ENCODE peak calls at places on chromosomes 5 and 9, in four cellular contexts. T is spleen, F is hepatocyte, B is osteoblast. Q is an unnamed sample.

GRCh38 chr5:134086943-134087305 is 27.6 kb upstream of the TCF7 start:
- DNase-seq in T (no peak), F (no peak), B (no peak), Q (no peak)

GRCh38 chr5:31492824-31493223 is 39.1 kb downstream of the DROSHA start:
- DNase-seq in T (no peak), F (no peak), B (no peak), Q (peak; percentile 28)

GRCh38 chr5:149809919-149810691 is 80.0 kb downstream of the PPARGC1B start:
- DNase-seq in T (peak; percentile 64), F (no peak), B (no peak), Q (no peak)

GRCh38 chr5:67293177-67293576 is 96.6 kb upstream of the CD180 start:
- DNase-seq in T (no peak), F (no peak), B (no peak), Q (no peak)

GRCh38 chr5:177537389-177538361 is 16.7 kb downstream of the FAM193B start:
- DNase-seq in T (peak; percentile 8), F (peak; percentile 69), B (peak; percentile 97), Q (peak; percentile 77)

GRCh38 chr5:133130387-133131118 is 78.7 kb downstream of the HSPA4 start:
- DNase-seq in T (no peak), F (no peak), B (no peak), Q (no peak)

GRCh38 chr9:32644698-32645097 is 9.2 kb upstream of the TAF1L start:
- DNase-seq in T (no peak), F (peak; percentile 45), B (no peak), Q (no peak)

GRCh38 chr9:25003686-25004085 is 458.0 kb upstream of the IZUMO3 start:
- DNase-seq in T (peak; percentile 45), F (peak; percentile 8), B (no peak), Q (peak; percentile 62)

GRCh38 chr5:149559712-149560111 is 8.5 kb upstream of the CSNK1A1 start:
- DNase-seq in T (no peak), F (no peak), B (no peak), Q (no peak)

GRCh38 chr9:123335227-123335985 is 20.6 kb upstream of the CRB2 start:
- DNase-seq in T (no peak), F (peak; percentile 89), B (peak; percentile 87), Q (no peak)

GRCh38 chr5:114360816-114361723 is 800 bp upstream of the KCNN2 start:
- DNase-seq in T (peak; percentile 74), F (peak; percentile 81), B (peak; percentile 60), Q (peak; percentile 90)
- H3K27me3 ChIP-seq in T (peaks cover 40% of the 10 kb centered on the region), F (peaks cover 54% of the 10 kb centered on the region), B (peaks cover 24% of the 10 kb centered on the region), Q (peaks cover 18% of the 10 kb centered on the region)

DNA sequence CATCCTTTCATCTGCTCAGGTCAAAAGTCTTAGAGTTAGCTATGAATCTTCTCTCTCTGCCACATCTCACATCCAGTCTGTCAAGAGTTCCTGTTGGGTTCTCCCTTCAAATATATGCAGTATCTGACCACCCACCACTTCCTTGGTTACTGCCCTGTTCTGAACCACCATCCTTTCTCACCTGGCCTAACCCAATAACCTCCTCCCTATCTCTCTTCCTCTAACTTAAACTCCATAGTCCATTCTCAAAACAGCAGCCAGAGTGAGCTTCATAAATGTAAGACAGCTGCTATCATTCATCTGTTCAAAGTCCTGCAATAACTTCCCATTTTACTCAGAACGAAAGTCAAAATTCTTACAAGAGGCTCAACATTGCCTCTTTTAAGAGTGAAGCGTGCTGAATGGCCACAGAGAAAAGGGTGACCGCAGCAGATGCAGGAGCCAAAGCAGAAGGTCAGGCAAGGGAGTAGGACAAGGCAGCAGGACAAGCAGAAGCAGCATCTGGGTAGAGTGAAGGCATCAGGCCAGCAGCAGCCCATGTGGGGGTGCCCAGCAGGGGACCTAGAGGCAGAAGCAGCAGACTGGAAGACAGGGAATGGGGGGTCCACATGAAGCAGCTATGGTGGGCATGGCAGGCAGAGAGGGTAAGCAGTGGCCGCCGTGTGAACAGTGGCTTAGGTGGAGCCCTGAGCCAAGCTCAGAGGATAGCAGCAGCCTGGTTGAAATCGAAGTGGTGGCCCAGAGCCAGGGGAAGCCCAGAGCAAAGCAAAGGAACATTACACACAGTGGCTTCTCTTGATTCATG is 39.3 kb upstream of the CDC42SE2 start:
- DNase-seq in T (peak; percentile 76), F (no peak), B (no peak), Q (no peak)
- H3K4me3 ChIP-seq in T (no peak overlapping the region), F (no peak overlapping the region), B (no peak overlapping the region), Q (no peak overlapping the region)

GRCh38 chr5:56941981-56942380 is 9.9 kb downstream of the MIER3 start:
- DNase-seq in T (no peak), F (no peak), B (no peak), Q (no peak)
- H3K36me3 ChIP-seq in T (peaks cover 38% of the 10 kb centered on the region), F (no peaks in the 10 kb centered on the region), B (peaks cover 70% of the 10 kb centered on the region), Q (peaks cover 34% of the 10 kb centered on the region)

DNA sequence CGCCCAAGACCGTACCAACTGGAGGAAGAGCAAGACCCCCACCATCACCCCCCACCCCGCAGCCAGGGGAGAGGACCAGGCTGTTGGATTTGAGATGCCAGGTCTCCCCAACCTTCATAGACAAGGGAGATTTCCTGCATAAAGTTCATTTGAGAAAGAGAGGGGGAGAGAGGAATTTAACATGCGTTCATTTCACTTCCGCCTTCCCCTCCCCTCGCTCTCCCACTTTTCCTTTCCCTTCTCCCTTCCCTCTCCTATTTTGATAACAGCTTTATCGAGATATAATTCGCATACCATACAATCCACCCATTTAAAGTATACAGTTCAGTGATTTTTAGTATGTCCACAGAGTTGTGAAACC is 4.2 kb upstream of the NKX2-5 start:
- DNase-seq in T (no peak), F (no peak), B (no peak), Q (peak; percentile 46)
- H3K27me3 ChIP-seq in T (peaks cover 74% of the 10 kb centered on the region), F (peaks cover 100% of the 10 kb centered on the region), B (peaks cover 99% of the 10 kb centered on the region), Q (peaks cover 100% of the 10 kb centered on the region)

DNA sequence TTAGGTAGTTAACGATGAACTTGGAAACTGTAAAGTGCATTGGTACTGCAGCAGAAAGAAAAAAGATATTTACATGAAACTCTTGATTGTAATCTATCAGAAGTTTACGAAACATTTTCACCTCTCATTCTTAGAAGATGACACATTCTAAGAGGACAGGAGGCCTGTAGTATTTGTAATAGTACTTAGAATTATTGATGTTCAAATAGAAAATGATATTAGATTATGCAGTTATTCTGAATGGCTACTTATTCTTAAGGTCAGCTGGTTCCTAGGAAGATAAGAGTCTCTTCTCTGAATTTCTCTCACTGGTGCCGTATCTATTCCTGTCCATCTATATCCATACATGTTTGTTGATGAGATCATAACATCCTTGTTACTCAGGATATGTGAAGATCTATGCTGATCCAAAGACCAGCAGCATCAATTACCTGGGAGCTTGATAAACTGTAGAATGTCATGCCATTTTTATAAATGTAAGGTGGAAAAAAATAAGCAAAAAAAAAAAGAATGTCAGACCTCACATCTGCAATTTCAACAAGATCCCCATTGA is 42.2 kb upstream of the RICTOR start:
- DNase-seq in T (no peak), F (no peak), B (no peak), Q (no peak)
- H3K4me3 ChIP-seq in T (no peak overlapping the region), F (no peak overlapping the region), B (no peak overlapping the region), Q (no peak overlapping the region)

DNA sequence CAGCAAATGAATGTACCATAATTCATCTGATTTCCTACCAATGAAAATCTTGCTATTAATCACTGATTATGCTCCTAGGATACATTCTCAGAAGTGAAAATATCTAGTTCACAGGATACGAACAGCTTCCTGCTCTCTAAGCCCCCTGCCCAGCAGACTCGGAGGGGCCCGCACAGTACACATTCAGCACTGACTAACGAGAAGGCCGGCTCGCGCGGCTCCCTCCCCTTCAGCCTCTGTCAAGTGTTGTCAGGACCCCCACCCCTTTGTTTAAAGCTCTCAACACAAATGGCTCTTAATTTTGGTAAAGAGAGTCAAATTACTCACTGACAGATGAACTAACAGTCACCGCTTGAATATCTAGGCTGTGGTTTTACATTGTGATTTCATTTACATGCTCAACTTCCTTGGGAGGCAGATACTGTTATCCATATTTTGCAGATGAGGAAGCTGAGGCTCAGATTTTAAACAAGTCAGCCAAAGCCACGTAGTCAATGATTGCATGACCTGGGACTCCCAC is 82.1 kb downstream of the PRRT1B start:
- DNase-seq in T (peak; percentile 72), F (no peak), B (peak; percentile 94), Q (no peak)
- H3K36me3 ChIP-seq in T (peaks cover 32% of the 10 kb centered on the region), F (no peaks in the 10 kb centered on the region), B (peaks cover 12% of the 10 kb centered on the region), Q (peaks cover 15% of the 10 kb centered on the region)

GRCh38 chr9:130480673-130481072 is 35.9 kb downstream of the ASS1 start:
- DNase-seq in T (no peak), F (no peak), B (no peak), Q (peak; percentile 94)
- H3K27me3 ChIP-seq in T (no peaks in the 10 kb centered on the region), F (no peaks in the 10 kb centered on the region), B (no peaks in the 10 kb centered on the region), Q (no peaks in the 10 kb centered on the region)

GRCh38 chr5:104430977-104431620 is 868.5 kb upstream of the NUDT12 start:
- DNase-seq in T (no peak), F (no peak), B (no peak), Q (no peak)
- H3K4me3 ChIP-seq in T (no peak overlapping the region), F (no peak overlapping the region), B (no peak overlapping the region), Q (no peak overlapping the region)